ENCODE peak calls at places on chromosome 2, in four cellular contexts. M, T, E and C are unnamed samples.

GRCh38 chr2:122390406-122390805 is 635.0 kb downstream of the TSN start:
- DNase-seq in T (no peak), M (no peak), E (no peak), C (no peak)

GRCh38 chr2:172082944-172083718 is 2.2 kb upstream of the DLX1 start:
- DNase-seq in E (no peak), T (no peak), M (no peak), C (no peak)

GRCh38 chr2:66364495-66364992 is 70.4 kb upstream of the MEIS1 start:
- DNase-seq in M (no peak), E (no peak), T (no peak), C (no peak)

GRCh38 chr2:70978388-70979357 is at the start of gene ANKRD53:
- DNase-seq in T (no peak), M (no peak), E (peak; percentile 48), C (peak; percentile 65)

GRCh38 chr2:155391613-155392012 is 693.1 kb downstream of the KCNJ3 start:
- DNase-seq in M (no peak), E (no peak), T (no peak), C (no peak)

GRCh38 chr2:73910873-73911547 is 15.7 kb upstream of the DGUOK start:
- DNase-seq in M (no peak), T (no peak), E (no peak), C (no peak)

GRCh38 chr2:226664140-226664539 is 135.5 kb downstream of the IRS1 start:
- DNase-seq in M (no peak), T (no peak), E (peak; percentile 61), C (no peak)

GRCh38 chr2:88087073-88087472 is 19.4 kb downstream of the SMYD1 start:
- DNase-seq in M (no peak), T (no peak), E (no peak), C (no peak)

GRCh38 chr2:32802877-32803276 is 143.9 kb upstream of the LTBP1 start:
- DNase-seq in T (no peak), E (no peak), M (no peak), C (no peak)

GRCh38 chr2:11562011-11562410 is 28.2 kb downstream of the GREB1 start:
- DNase-seq in T (no peak), M (no peak), E (no peak), C (no peak)

GRCh38 chr2:27085670-27086089 is 892 bp upstream of the KHK start:
- DNase-seq in E (peak; percentile 63), T (peak; percentile 57), M (no peak), C (peak; percentile 78)

GRCh38 chr2:239038773-239039478 is 191.0 kb downstream of the TWIST2 start:
- DNase-seq in M (no peak), T (no peak), E (no peak), C (no peak)

DNA sequence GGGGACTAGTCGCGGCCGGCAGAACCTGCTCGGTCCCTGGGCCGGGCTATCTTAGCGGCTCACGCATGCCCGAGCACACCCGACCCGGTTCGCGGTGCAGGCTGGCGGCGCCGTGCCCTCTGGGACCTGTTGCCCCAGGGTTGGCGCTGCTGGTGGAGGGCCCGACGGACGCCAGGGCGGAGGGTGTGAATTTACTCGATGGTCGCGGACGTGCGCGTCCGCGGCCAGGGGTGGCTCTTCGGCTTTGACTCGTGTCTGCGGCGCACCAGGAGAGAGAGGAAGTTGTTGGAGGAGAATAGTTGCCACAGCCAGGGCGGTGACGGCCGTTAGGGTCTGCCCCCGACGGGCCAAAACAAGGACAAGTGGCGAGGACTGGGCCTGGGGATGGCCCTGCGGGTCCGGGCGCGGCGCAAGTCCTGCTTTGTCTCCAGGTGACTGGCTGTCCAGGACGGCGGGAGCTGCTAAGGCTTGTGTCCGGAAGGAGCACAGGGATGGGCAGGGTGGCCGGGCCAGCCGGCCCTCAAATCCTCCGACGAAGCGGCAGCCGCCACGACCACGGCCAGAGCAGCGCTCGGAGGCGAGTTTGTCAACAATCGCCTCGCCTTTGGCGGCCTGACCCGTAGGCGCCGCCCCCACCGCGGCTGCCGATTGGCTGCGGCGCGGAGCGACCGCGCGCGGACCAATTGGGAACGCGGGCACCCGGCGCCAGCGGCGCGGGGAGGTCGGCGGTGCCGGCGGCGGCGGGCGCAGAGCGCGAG is 1.3 kb downstream of the BCL2L11 start:
- DNase-seq in M (peak; percentile 73), T (peak; percentile 96), E (peak; percentile 77), C (peak; percentile 91)
- TF ChIP-seq POLR2A in M (peak; percentile 33), T (peak; percentile 43), E (peak; percentile 35), C (peak; percentile 83)

GRCh38 chr2:54042908-54043620 is 72.3 kb upstream of the PSME4 start:
- DNase-seq in M (no peak), E (no peak), T (no peak), C (no peak)
- TF ChIP-seq POLR2A in M (no peak), E (no peak), T (no peak), C (no peak)

DNA sequence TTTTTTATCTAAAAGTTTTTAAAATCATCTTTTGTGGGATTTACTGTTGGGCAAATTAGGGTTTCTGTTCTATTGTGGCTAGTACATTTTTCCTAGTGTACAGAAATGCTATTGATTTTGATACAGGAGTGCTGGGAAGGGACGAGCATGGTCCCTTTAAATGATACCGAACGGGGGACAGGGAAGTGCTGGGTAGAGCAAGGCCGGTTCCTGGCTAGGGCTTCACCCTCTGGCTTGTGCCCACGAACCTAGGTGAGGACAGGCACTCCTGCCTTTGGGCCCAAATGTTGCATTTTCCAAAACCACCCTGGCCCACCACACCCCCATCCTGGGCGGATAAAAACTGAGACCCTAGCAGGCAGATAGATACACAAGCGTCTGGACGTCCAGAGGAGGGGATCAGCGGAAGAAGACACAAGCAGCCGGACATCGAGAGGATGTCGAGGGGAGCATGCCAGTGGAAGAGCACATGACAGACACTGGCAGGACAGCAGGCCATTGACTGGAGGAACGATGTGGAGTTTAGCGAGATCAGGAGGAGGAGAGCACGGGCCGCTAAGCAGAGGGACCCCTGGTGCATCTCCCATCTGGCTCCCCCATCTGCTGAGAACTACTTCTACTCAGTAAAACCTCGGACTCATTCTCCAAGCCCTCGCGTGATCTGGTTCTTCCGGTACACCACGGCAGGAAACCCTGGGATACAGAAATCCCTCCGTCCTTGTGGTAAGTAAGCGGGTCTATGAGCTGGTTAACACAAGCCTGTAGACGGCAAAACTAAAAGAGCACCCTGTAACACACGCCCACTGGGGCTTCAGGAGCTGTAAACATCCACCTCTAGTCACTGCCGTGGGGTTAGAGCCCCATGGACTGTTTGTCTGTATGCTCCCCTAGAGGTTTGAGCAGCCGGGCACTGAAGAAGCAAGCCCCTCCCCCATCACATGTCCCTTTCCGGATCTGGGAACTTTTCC is 13.5 kb upstream of the CALCRL start:
- DNase-seq in M (no peak), T (no peak), E (no peak), C (no peak)
- TF ChIP-seq POLR2A in M (no peak), T (no peak), E (no peak), C (no peak)

DNA sequence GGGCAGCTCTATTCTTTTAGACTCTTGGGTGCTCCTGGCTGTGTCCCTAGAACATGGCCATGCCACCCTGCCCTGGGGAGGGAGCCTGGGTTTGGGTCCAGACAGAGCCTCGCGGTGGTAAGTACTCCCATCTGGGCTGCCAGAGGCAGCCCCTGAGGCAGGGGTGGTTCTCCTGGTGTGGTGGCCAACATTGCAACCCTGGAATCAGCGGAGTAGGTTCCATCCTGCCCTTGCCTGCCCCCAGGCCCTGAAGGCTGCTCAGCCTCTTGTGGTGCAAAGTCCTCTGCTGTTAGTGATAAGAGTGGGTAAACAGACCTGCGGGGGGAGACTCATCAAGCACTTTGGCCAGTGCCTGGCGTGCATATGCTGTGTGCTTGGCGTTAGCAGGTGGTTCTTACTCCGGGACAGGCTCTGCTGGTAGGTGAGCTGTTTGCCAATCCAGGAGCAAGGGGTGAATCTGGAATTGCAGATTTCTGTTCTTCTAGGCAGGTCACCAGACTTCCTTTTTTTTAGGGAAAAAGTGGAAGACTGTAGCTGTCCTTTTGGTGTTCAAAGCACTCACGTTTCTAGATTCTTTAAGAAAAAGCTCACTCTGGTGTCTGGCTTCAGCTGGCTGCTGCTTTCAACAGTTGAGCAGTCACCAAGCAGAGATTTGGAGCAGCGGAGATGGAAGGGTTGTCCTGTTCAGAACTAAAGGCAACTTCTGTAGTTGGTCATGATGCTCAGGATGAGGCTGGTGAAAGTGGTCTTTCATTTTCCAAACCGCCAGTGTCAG is 3.2 kb downstream of the CNNM3 start:
- DNase-seq in M (no peak), E (no peak), T (no peak), C (peak; percentile 73)
- TF ChIP-seq POLR2A in M (no peak), E (no peak), T (no peak), C (no peak)